ENCODE peak calls at places on chromosomes 2 and 18, in four cellular contexts. I is heart left ventricle; O is RKO; K is activated naive CD4-positive, alpha-beta T cell treated with Interleukin-2 at 50 U/mL for 16 hours. U is an unnamed sample.

GRCh38 chr2:240921319-240922233 is 15.4 kb downstream of the CROCC2 start:
- DNase-seq in I (peak; percentile 22), O (peak; percentile 72), K (no peak), U (peak; percentile 84)

GRCh38 chr2:66494708-66495107 is 59.8 kb downstream of the MEIS1 start:
- DNase-seq in I (peak; percentile 32), K (no peak), O (no peak), U (no peak)

GRCh38 chr2:68722712-68723111 is 11.9 kb upstream of the ARHGAP25 start:
- DNase-seq in K (no peak), O (no peak), I (no peak), U (no peak)

GRCh38 chr2:3480352-3481010 is 38.9 kb downstream of the ADI1 start:
- DNase-seq in O (no peak), I (no peak), K (no peak), U (no peak)

GRCh38 chr18:12886498-12887126 is 2.6 kb upstream of the PTPN2 start:
- DNase-seq in K (no peak), I (no peak), O (peak; percentile 70), U (no peak)

GRCh38 chr2:148796735-148797512 is 78.1 kb upstream of the KIF5C start:
- DNase-seq in K (no peak), O (no peak), I (no peak), U (no peak)

GRCh38 chr2:231611273-231612198 is 18.9 kb downstream of the TEX44 start:
- DNase-seq in K (peak; percentile 64), I (no peak), O (peak; percentile 97), U (peak; percentile 65)

GRCh38 chr2:61471905-61472805 is 1.3 kb upstream of the USP34 start:
- DNase-seq in I (no peak), O (peak; percentile 62), K (peak; percentile 23), U (peak; percentile 19)

GRCh38 chr18:62757399-62758010 is 42.2 kb downstream of the PHLPP1 start:
- DNase-seq in K (no peak), I (no peak), O (no peak), U (no peak)

GRCh38 chr18:47929681-47930085 is 776 bp downstream of the SMAD2 start:
- DNase-seq in I (no peak), O (peak; percentile 58), K (no peak), U (no peak)

GRCh38 chr18:61335737-61336555 is 2.7 kb downstream of the CDH20 start:
- DNase-seq in O (no peak), I (no peak), K (no peak), U (no peak)

GRCh38 chr2:33670392-33670937 is 71.4 kb upstream of the FAM98A start:
- DNase-seq in K (no peak), I (no peak), O (peak; percentile 3), U (peak; percentile 11)

GRCh38 chr2:62485780-62486765 is 19.9 kb downstream of the TMEM17 start:
- DNase-seq in O (no peak), K (no peak), I (no peak), U (no peak)

GRCh38 chr2:112924348-112924747 is 13.4 kb downstream of the IL37 start:
- DNase-seq in I (no peak), O (no peak), K (no peak), U (no peak)

GRCh38 chr2:107303964-107304363 is 418.0 kb upstream of the ST6GAL2 start:
- DNase-seq in K (no peak), I (no peak), O (peak; percentile 18), U (no peak)

GRCh38 chr2:219079417-219079816 is 18.7 kb upstream of the IHH start:
- DNase-seq in O (no peak), I (no peak), K (no peak), U (no peak)

GRCh38 chr2:177264209-177264538 is 353 bp downstream of the NFE2L2 start:
- DNase-seq in O (no peak), K (no peak), I (no peak), U (peak; percentile 13)

GRCh38 chr2:127660291-127660578 is 14.3 kb downstream of the GPR17 start:
- DNase-seq in O (no peak), K (no peak), I (peak; percentile 15), U (no peak)

GRCh38 chr18:32920796-32921787 is 148.3 kb upstream of the KLHL14 start:
- DNase-seq in I (no peak), K (no peak), O (peak; percentile 97), U (no peak)

GRCh38 chr2:59276033-59276432 is 1034.9 kb upstream of the FANCL start:
- DNase-seq in K (no peak), I (no peak), O (no peak), U (no peak)